ENCODE peak calls at places on chromosomes 6 and 20, in six cellular contexts. One of them, this sample, is unnamed.

GRCh38 chr6:61886608-61887259 is 399.3 kb downstream of the KHDRBS2 start:
- DNase-seq in endothelial cell of umbilical vein: no peak
- DNase-seq in hepatocyte: peak
- DNase-seq in neural progenitor cell: no peak
- DNase-seq in DND-41: no peak
- DNase-seq in A673: peak
- DNase-seq in this sample: no peak

GRCh38 chr6:17013701-17014100 is 88.1 kb upstream of the STMND1 start:
- DNase-seq in DND-41: no peak
- DNase-seq in neural progenitor cell: no peak
- DNase-seq in hepatocyte: no peak
- DNase-seq in endothelial cell of umbilical vein: peak
- DNase-seq in A673: no peak
- DNase-seq in this sample: peak

GRCh38 chr6:167826230-167827061 is at the start of gene AFDN:
- DNase-seq in neural progenitor cell: peak
- DNase-seq in A673: peak
- DNase-seq in DND-41: no peak
- DNase-seq in hepatocyte: peak
- DNase-seq in endothelial cell of umbilical vein: no peak
- DNase-seq in this sample: peak

GRCh38 chr6:117072781-117073180 is 192.6 kb upstream of the VGLL2 start:
- DNase-seq in A673: no peak
- DNase-seq in hepatocyte: no peak
- DNase-seq in endothelial cell of umbilical vein: no peak
- DNase-seq in DND-41: no peak
- DNase-seq in neural progenitor cell: no peak
- DNase-seq in this sample: no peak

GRCh38 chr6:166333172-166333995 is 9.0 kb downstream of the SFT2D1 start:
- DNase-seq in hepatocyte: no peak
- DNase-seq in neural progenitor cell: no peak
- DNase-seq in DND-41: peak
- DNase-seq in endothelial cell of umbilical vein: no peak
- DNase-seq in A673: no peak
- DNase-seq in this sample: no peak

GRCh38 chr6:15417811-15418210 is 171.9 kb downstream of the JARID2 start:
- DNase-seq in hepatocyte: no peak
- DNase-seq in endothelial cell of umbilical vein: no peak
- DNase-seq in DND-41: no peak
- DNase-seq in neural progenitor cell: no peak
- DNase-seq in A673: peak
- DNase-seq in this sample: peak

GRCh38 chr20:37473249-37474000 is 47.6 kb upstream of the NNAT start:
- DNase-seq in DND-41: no peak
- DNase-seq in hepatocyte: no peak
- DNase-seq in endothelial cell of umbilical vein: no peak
- DNase-seq in neural progenitor cell: no peak
- DNase-seq in A673: no peak
- DNase-seq in this sample: no peak

GRCh38 chr6:81788748-81789147 is 36.3 kb upstream of the TENT5A start:
- DNase-seq in neural progenitor cell: no peak
- DNase-seq in A673: no peak
- DNase-seq in endothelial cell of umbilical vein: no peak
- DNase-seq in DND-41: no peak
- DNase-seq in hepatocyte: peak
- DNase-seq in this sample: no peak

GRCh38 chr20:36818831-36819230 is 45.3 kb upstream of the DSN1 start:
- DNase-seq in A673: no peak
- DNase-seq in hepatocyte: no peak
- DNase-seq in endothelial cell of umbilical vein: peak
- DNase-seq in DND-41: no peak
- DNase-seq in neural progenitor cell: no peak
- DNase-seq in this sample: no peak

GRCh38 chr6:39936857-39937256 is 2.6 kb upstream of the MOCS1 start:
- DNase-seq in hepatocyte: no peak
- DNase-seq in A673: no peak
- DNase-seq in endothelial cell of umbilical vein: no peak
- DNase-seq in DND-41: no peak
- DNase-seq in neural progenitor cell: no peak
- DNase-seq in this sample: no peak

GRCh38 chr6:118469468-118469867 is 78.6 kb upstream of the PLN start:
- DNase-seq in A673: no peak
- DNase-seq in endothelial cell of umbilical vein: no peak
- DNase-seq in hepatocyte: no peak
- DNase-seq in neural progenitor cell: no peak
- DNase-seq in DND-41: no peak
- DNase-seq in this sample: peak

GRCh38 chr20:52305843-52306242 is 114.3 kb upstream of the ZFP64 start:
- DNase-seq in neural progenitor cell: no peak
- DNase-seq in A673: no peak
- DNase-seq in DND-41: peak
- DNase-seq in endothelial cell of umbilical vein: no peak
- DNase-seq in hepatocyte: no peak
- DNase-seq in this sample: no peak

GRCh38 chr6:118639054-118639964 is 12.1 kb downstream of the CEP85L start:
- DNase-seq in hepatocyte: no peak
- DNase-seq in neural progenitor cell: no peak
- DNase-seq in endothelial cell of umbilical vein: no peak
- DNase-seq in A673: no peak
- DNase-seq in DND-41: no peak
- DNase-seq in this sample: no peak

GRCh38 chr20:36548006-36548315 is 6.6 kb downstream of the MYL9 start:
- DNase-seq in endothelial cell of umbilical vein: no peak
- DNase-seq in neural progenitor cell: peak
- DNase-seq in hepatocyte: no peak
- DNase-seq in DND-41: no peak
- DNase-seq in A673: peak
- DNase-seq in this sample: no peak

GRCh38 chr6:104540743-104541142 is 319.0 kb downstream of the HACE1 start:
- DNase-seq in DND-41: no peak
- DNase-seq in A673: no peak
- DNase-seq in endothelial cell of umbilical vein: no peak
- DNase-seq in hepatocyte: no peak
- DNase-seq in neural progenitor cell: no peak
- DNase-seq in this sample: peak

GRCh38 chr6:158646023-158646888 is 1.7 kb upstream of the DYNLT1 start:
- DNase-seq in hepatocyte: peak
- DNase-seq in neural progenitor cell: no peak
- DNase-seq in endothelial cell of umbilical vein: no peak
- DNase-seq in A673: no peak
- DNase-seq in DND-41: no peak
- DNase-seq in this sample: no peak

GRCh38 chr20:14838663-14839650 is 501.5 kb upstream of the FLRT3 start:
- DNase-seq in neural progenitor cell: no peak
- DNase-seq in hepatocyte: peak
- DNase-seq in DND-41: no peak
- DNase-seq in endothelial cell of umbilical vein: peak
- DNase-seq in A673: no peak
- DNase-seq in this sample: peak

GRCh38 chr6:156190270-156190669 is 586.9 kb upstream of the ARID1B start:
- DNase-seq in hepatocyte: no peak
- DNase-seq in endothelial cell of umbilical vein: no peak
- DNase-seq in DND-41: no peak
- DNase-seq in neural progenitor cell: no peak
- DNase-seq in A673: no peak
- DNase-seq in this sample: no peak

GRCh38 chr6:134676307-134677281 is 273.3 kb downstream of the ALDH8A1 start:
- DNase-seq in DND-41: no peak
- DNase-seq in neural progenitor cell: no peak
- DNase-seq in endothelial cell of umbilical vein: no peak
- DNase-seq in hepatocyte: peak
- DNase-seq in A673: peak
- DNase-seq in this sample: peak

GRCh38 chr20:42260216-42260615 is 642.0 kb upstream of the CHD6 start:
- DNase-seq in hepatocyte: peak
- DNase-seq in A673: no peak
- DNase-seq in endothelial cell of umbilical vein: no peak
- DNase-seq in neural progenitor cell: peak
- DNase-seq in DND-41: no peak
- DNase-seq in this sample: no peak

DNA sequence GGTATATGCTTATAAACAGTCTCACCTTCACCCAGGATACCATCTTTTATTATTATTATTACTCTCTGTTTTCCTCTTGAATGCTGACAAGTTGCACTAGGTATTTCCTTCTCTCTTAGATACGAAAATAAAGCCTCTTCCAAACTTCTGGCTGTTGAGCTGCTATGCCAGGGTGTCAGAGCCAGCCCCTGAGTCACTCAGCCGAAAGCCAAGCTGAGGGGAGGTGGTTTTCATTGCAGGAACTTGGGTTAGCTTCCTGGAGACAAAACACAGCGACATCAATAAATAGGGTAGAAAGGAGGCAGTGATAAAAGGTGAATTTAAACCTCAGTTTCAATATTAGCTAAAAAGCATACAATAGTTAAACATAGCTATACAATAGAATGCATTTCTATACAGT is 264.7 kb downstream of the HIVEP2 start:
- DNase-seq in A673: no peak
- DNase-seq in DND-41: no peak
- DNase-seq in neural progenitor cell: no peak
- DNase-seq in hepatocyte: no peak
- DNase-seq in endothelial cell of umbilical vein: peak
- DNase-seq in this sample: peak
- H3K4me3 ChIP-seq in A673: no peak
- H3K4me3 ChIP-seq in DND-41: no peak
- H3K4me3 ChIP-seq in neural progenitor cell: no peak
- H3K4me3 ChIP-seq in hepatocyte: no peak
- H3K4me3 ChIP-seq in endothelial cell of umbilical vein: no peak
- H3K4me3 ChIP-seq in this sample: no peak

DNA sequence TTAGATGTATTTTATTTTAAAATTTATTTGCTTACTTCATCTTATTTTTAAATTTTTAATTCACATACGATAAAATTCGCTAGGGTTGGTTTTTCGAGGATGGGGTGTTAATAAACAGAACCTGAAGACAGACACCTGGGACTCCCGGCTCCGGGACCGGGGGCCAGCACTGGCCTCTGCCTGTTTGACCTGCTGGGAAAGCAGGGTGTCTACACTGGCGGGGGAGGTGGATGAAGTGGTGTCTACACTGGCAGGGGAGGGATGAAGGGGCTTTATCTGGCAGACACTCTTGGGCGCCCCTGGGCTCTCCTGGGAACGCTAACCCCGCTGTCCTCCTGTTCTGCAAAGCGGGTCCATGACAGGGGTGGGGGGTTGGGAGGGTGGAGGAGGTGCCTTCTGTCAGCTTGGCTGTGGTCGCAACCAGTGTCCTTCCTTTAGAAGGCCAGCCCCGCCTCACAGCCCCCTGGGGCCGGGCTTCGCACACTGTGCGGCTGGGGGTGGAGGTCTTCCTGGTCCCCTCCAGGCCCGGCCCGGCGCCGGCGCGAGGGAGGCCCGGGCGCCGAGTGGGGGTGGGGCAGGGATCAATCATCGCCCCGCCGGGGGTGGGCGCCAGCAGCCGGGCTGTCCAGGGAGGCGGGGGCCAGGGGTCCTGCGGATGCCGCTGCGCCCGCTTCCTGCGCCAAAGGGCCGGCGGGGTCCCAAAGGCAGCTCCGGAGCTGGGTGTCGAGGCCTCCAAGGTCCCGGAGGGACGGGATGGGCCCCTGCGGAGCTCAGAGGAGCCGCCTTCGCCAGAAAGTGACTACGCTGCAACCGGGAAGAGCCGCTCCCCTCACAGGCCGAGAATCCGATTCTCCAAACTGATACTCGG is 1.8 kb downstream of the GATA5 start:
- DNase-seq in DND-41: no peak
- DNase-seq in hepatocyte: no peak
- DNase-seq in A673: no peak
- DNase-seq in endothelial cell of umbilical vein: no peak
- DNase-seq in neural progenitor cell: peak
- DNase-seq in this sample: no peak
- TF ChIP-seq EZH2 in DND-41: no peak
- TF ChIP-seq EZH2 in hepatocyte: peak
- TF ChIP-seq EZH2 in A673: no peak
- TF ChIP-seq EZH2 in endothelial cell of umbilical vein: peak
- TF ChIP-seq EZH2 in neural progenitor cell: no peak
- TF ChIP-seq EZH2 in this sample: no peak

GRCh38 chr6:88238065-88238464 is 71.9 kb upstream of the CNR1 start:
- DNase-seq in A673: peak
- DNase-seq in endothelial cell of umbilical vein: peak
- DNase-seq in DND-41: no peak
- DNase-seq in hepatocyte: peak
- DNase-seq in neural progenitor cell: peak
- DNase-seq in this sample: peak
- TF ChIP-seq CTCF in A673: peak
- TF ChIP-seq CTCF in endothelial cell of umbilical vein: no peak
- TF ChIP-seq CTCF in DND-41: peak
- TF ChIP-seq CTCF in hepatocyte: peak
- TF ChIP-seq CTCF in neural progenitor cell: peak
- TF ChIP-seq CTCF in this sample: no peak

GRCh38 chr6:13764996-13765395 is 49.4 kb downstream of the MCUR1 start:
- DNase-seq in neural progenitor cell: no peak
- DNase-seq in DND-41: no peak
- DNase-seq in A673: no peak
- DNase-seq in hepatocyte: no peak
- DNase-seq in endothelial cell of umbilical vein: no peak
- DNase-seq in this sample: no peak

GRCh38 chr6:13760948-13761347 is 49.3 kb upstream of the RANBP9 start:
- DNase-seq in hepatocyte: no peak
- DNase-seq in neural progenitor cell: no peak
- DNase-seq in A673: no peak
- DNase-seq in endothelial cell of umbilical vein: no peak
- DNase-seq in DND-41: no peak
- DNase-seq in this sample: peak

GRCh38 chr6:13763740-13764381 is 50.5 kb downstream of the MCUR1 start:
- DNase-seq in DND-41: no peak
- DNase-seq in endothelial cell of umbilical vein: no peak
- DNase-seq in hepatocyte: no peak
- DNase-seq in A673: no peak
- DNase-seq in neural progenitor cell: no peak
- DNase-seq in this sample: no peak

GRCh38 chr6:13761361-13762036 is 49.9 kb upstream of the RANBP9 start:
- DNase-seq in DND-41: no peak
- DNase-seq in A673: no peak
- DNase-seq in neural progenitor cell: no peak
- DNase-seq in hepatocyte: no peak
- DNase-seq in endothelial cell of umbilical vein: no peak
- DNase-seq in this sample: peak

DNA sequence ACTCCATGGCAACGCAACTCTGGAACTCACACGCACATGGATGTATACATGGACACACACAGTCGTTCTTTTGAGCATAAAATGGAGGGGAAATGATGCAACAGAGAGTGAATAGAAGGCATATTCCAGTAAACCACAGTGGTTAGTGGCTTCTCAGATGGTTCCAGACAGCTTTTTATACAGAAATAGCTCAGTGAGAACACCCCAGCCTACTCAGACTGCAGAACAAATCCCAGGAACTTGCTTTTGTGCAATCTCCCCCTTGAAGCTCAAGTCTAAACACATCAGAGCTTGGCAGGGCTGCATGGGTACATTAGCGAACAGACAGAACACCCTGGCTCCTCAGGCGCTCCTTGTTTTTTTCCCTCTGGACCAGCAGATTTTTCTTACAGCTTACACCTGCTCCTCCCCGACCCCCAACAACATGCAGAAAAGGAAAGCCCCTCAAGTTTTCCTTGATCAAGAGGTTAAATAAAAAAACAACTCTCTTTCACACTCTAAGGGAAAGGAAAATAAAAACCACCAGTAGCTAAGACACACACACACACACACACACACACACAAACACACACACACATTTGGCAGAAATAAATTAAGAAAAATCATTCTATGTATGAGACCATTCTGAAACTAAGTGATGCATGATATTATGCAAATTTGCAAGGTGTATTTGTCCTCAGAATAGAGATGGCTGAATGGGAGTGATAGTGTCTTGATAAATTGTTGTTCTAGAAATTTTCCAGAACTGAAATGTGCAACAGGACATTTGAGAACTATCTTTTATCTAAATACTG is 51.2 kb upstream of the RANBP9 start:
- DNase-seq in endothelial cell of umbilical vein: no peak
- DNase-seq in A673: peak
- DNase-seq in hepatocyte: peak
- DNase-seq in DND-41: peak
- DNase-seq in neural progenitor cell: no peak
- DNase-seq in this sample: peak
- H3K4me3 ChIP-seq in endothelial cell of umbilical vein: no peak
- H3K4me3 ChIP-seq in A673: no peak
- H3K4me3 ChIP-seq in hepatocyte: no peak
- H3K4me3 ChIP-seq in DND-41: peak
- H3K4me3 ChIP-seq in neural progenitor cell: no peak
- H3K4me3 ChIP-seq in this sample: no peak

This sample was measured in fibroblast of lung.